ENCODE peak calls at places on chromosomes 7 and 10, in nine cellular contexts. B is transverse colon, Q is cardiac muscle cell, Y is PC-3, N is fibroblast of lung, H is endodermal cell, K is hepatocyte, A is Peyer's patch, F is mammary epithelial cell. O is an unnamed sample.

GRCh38 chr7:135536160-135536559 is 21.6 kb upstream of the NUP205 start:
- DNase-seq in K (peak; percentile 38), Q (no peak), F (peak; percentile 77), A (no peak), Y (no peak), N (peak; percentile 59), H (no peak), B (no peak), O (no peak)

GRCh38 chr10:58467931-58468635 is 44.6 kb upstream of the BICC1 start:
- DNase-seq in Q (no peak), B (no peak), A (no peak), N (no peak), Y (peak; percentile 50), K (no peak), H (no peak), F (no peak), O (no peak)

GRCh38 chr10:131435760-131436448 is 124.4 kb upstream of the TCERG1L start:
- DNase-seq in N (no peak), H (no peak), F (no peak), Q (no peak), K (no peak), B (no peak), A (no peak), Y (peak; percentile 19), O (peak; percentile 43)

GRCh38 chr7:65980478-65981250 is 1.3 kb downstream of the GUSB start:
- DNase-seq in Y (peak; percentile 15), B (peak; percentile 55), K (peak; percentile 21), N (peak; percentile 19), H (no peak), F (no peak), Q (peak; percentile 4), A (peak; percentile 84), O (peak; percentile 86)

GRCh38 chr10:120788756-120789155 is 62.4 kb upstream of the WDR11 start:
- DNase-seq in Y (no peak), K (no peak), F (no peak), B (no peak), H (no peak), N (no peak), A (no peak), Q (no peak), O (no peak)

GRCh38 chr10:97466755-97467154 is 20.8 kb downstream of the ZDHHC16 start:
- DNase-seq in Y (peak; percentile 59), K (no peak), N (peak; percentile 62), A (no peak), H (no peak), Q (no peak), B (no peak), F (peak; percentile 76), O (no peak)

GRCh38 chr7:115387168-115387567 is 465.3 kb downstream of the MDFIC start:
- DNase-seq in K (no peak), B (no peak), H (no peak), A (no peak), N (no peak), Y (no peak), Q (no peak), F (no peak), O (no peak)

GRCh38 chr7:117858731-117859130 is 14.5 kb downstream of the CTTNBP2 start:
- DNase-seq in F (peak; percentile 16), B (no peak), Y (peak; percentile 58), K (no peak), A (no peak), Q (no peak), N (peak; percentile 6), H (no peak), O (no peak)

GRCh38 chr7:101859411-101860106 is 42.1 kb downstream of the CUX1 start:
- DNase-seq in H (no peak), Q (no peak), B (no peak), Y (no peak), F (no peak), A (no peak), N (no peak), K (no peak), O (no peak)

DNA sequence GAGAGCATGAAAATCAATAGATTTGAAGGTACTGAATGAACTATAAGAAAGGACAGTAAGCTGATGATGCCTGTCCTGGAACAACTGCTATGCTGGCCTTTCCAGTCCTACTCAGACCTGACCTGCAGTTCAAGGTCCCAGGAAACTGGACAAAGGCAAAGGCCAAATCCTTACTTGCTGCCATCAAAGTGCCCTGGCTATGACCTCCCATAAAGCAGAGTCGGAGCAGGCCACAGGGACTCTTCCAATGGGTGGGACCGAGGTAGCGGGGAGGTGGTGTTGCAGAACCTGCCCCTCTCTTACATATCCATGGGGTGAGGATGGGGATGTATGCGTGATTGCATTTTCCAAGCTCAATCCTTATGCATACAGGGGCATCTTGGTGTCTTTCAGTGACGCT is 26.8 kb downstream of the FAM53B start:
- DNase-seq in H (no peak), Q (no peak), F (no peak), A (no peak), N (no peak), K (no peak), B (no peak), Y (no peak), O (no peak)
- H3K4me1 ChIP-seq in H (peaks cover 5% of the 10 kb centered on the region), Q (peaks cover 44% of the 10 kb centered on the region), F (peaks cover 23% of the 10 kb centered on the region), A (peaks cover 60% of the 10 kb centered on the region), N (peaks cover 5% of the 10 kb centered on the region), K (peaks cover 4% of the 10 kb centered on the region), B (peaks cover 34% of the 10 kb centered on the region), Y (peaks cover 15% of the 10 kb centered on the region), O (peaks cover 32% of the 10 kb centered on the region)

GRCh38 chr7:2932761-2933251 is 88.7 kb upstream of the GNA12 start:
- DNase-seq in A (no peak), H (peak; percentile 38), N (no peak), F (no peak), B (no peak), K (no peak), Q (no peak), Y (no peak), O (peak; percentile 25)

GRCh38 chr7:2928613-2929311 is 84.7 kb upstream of the GNA12 start:
- DNase-seq in K (no peak), F (no peak), N (no peak), Y (no peak), A (peak; percentile 47), H (peak; percentile 38), B (no peak), Q (no peak), O (peak; percentile 80)

GRCh38 chr7:2930310-2931033 is 86.4 kb upstream of the GNA12 start:
- DNase-seq in H (peak; percentile 31), K (no peak), Q (no peak), B (no peak), F (no peak), A (peak; percentile 34), N (no peak), Y (no peak), O (peak; percentile 50)

GRCh38 chr7:2929321-2930201 is 85.5 kb upstream of the GNA12 start:
- DNase-seq in H (peak; percentile 54), Q (no peak), B (no peak), N (no peak), A (peak; percentile 28), Y (no peak), K (no peak), F (no peak), O (peak; percentile 61)

DNA sequence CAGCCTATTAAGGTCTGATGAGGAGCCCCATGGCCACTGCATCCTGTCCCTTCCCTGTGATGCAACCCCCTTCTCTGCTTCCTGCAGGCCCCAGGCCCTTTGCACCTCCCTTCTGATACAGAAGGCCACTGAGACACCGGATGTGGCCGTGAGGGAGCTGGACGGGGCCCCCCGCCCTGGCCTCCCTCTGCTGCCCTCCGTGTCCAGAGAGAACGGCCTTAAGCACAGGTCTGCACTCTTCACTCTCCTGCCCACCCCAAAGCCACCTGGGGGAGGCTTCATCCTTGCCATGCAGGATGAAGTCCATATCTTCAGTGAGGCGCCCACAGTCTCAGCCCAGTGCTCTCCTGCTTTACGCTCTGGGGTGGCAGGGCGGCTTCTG is 86.9 kb upstream of the GNA12 start:
- DNase-seq in Y (no peak), Q (no peak), N (no peak), H (peak; percentile 41), A (peak; percentile 28), K (no peak), F (no peak), B (no peak), O (no peak)
- TF ChIP-seq CTCF in Y (no peak), Q (no peak), N (no peak), H (no peak), A (no peak), K (no peak), F (no peak), B (no peak), O (no peak)

DNA sequence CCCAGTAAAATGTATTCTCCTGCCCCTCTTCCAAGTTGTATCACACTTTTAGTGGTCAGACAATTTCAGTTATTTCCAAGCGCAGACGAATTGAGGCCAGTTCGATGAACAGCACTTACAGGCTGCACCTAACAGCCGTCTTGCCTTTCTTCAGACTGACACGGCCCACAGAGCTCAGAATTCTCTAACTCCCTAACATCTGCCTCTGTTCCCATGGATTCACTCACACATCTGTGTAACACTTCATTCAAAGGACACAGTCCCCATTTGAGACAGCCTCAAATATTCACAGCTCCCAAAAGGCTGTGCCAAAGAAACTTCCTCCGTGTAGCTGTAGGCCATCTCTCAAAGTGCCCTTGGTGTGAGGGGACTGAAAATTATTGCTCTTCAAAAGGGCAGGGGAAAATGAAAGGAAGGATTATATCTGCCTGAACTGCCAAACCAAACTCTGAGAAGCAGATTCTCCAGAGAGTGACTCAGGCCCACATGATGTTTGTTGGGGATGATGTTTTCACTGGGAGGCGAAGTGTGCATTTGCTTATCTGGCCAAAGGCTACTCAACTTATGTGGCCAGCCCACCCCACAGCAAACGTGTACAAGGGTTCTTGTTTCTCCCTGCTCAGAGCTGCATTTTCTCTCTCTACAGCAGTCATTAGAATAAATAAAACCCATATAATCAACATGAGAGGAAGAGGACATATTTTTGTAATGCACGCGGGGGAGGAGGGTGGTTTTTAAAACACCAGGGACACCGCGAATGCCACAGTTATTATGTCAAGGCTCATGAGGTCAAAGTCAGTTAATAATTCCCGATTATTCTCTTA is 302.4 kb upstream of the NFE2L3 start:
- DNase-seq in F (peak; percentile 65), A (peak; percentile 59), Q (no peak), Y (peak; percentile 38), K (peak; percentile 83), N (peak; percentile 88), H (no peak), B (no peak), O (peak; percentile 54)
- H3K27me3 ChIP-seq in F (peaks cover 5% of the 10 kb centered on the region), A (no peaks in the 10 kb centered on the region), Q (no peaks in the 10 kb centered on the region), Y (peaks cover 86% of the 10 kb centered on the region), K (no peaks in the 10 kb centered on the region), N (no peaks in the 10 kb centered on the region), H (peaks cover 29% of the 10 kb centered on the region), B (peaks cover 29% of the 10 kb centered on the region), O (peaks cover 33% of the 10 kb centered on the region)

GRCh38 chr7:32592721-32593120 is 97.4 kb downstream of the AVL9 start:
- DNase-seq in H (no peak), F (no peak), K (no peak), A (no peak), N (no peak), B (no peak), Q (no peak), Y (no peak), O (no peak)
- H3K4me1 ChIP-seq in H (no peaks in the 10 kb centered on the region), F (no peaks in the 10 kb centered on the region), K (no peaks in the 10 kb centered on the region), A (no peaks in the 10 kb centered on the region), N (peaks cover 15% of the 10 kb centered on the region), B (no peaks in the 10 kb centered on the region), Q (peaks cover 18% of the 10 kb centered on the region), Y (peaks cover 8% of the 10 kb centered on the region), O (peaks cover 11% of the 10 kb centered on the region)

O was measured in left lung.